ENCODE peak calls at places on chromosomes 7 and 10, in five cellular contexts. C, K, T, U and M are unnamed samples.
A peak's percentile ranks its signal among the peaks of the same experiment; 100 is the strongest.

GRCh38 chr10:43348511-43349312 is 22.7 kb upstream of the FXYD4 start:
- DNase-seq in C (no peak), K (peak; percentile 91), T (peak; percentile 95), U (peak; percentile 95), M (peak; percentile 80)

GRCh38 chr7:14988941-14989340 is 86.4 kb upstream of the DGKB start:
- DNase-seq in C (no peak), K (no peak), T (peak; percentile 44), U (no peak), M (no peak)

GRCh38 chr7:32658034-32658944 is 163.0 kb downstream of the AVL9 start:
- DNase-seq in C (no peak), K (no peak), T (no peak), U (no peak), M (no peak)

GRCh38 chr10:63197304-63198092 is 64.4 kb downstream of the NRBF2 start:
- DNase-seq in C (no peak), K (no peak), T (no peak), U (no peak), M (no peak)

GRCh38 chr7:154996756-154997155 is 6.2 kb downstream of the PAXIP1 start:
- DNase-seq in C (no peak), K (peak; percentile 86), T (no peak), U (no peak), M (no peak)

GRCh38 chr10:124290095-124290795 is 128.5 kb downstream of the OAT start:
- DNase-seq in C (no peak), K (no peak), T (no peak), U (no peak), M (no peak)

GRCh38 chr10:62264702-62265436 is 3.8 kb downstream of the RTKN2 start:
- DNase-seq in C (no peak), K (peak; percentile 86), T (peak; percentile 65), U (no peak), M (no peak)

GRCh38 chr7:146966274-146966673 is 849.7 kb downstream of the CNTNAP2 start:
- DNase-seq in C (no peak), K (no peak), T (no peak), U (no peak), M (no peak)

GRCh38 chr7:123397746-123398145 is 136.6 kb downstream of the IQUB start:
- DNase-seq in C (no peak), K (no peak), T (no peak), U (no peak), M (no peak)

GRCh38 chr10:130808243-130808642 is 503.3 kb downstream of the TCERG1L start:
- DNase-seq in C (no peak), K (no peak), T (no peak), U (no peak), M (no peak)

GRCh38 chr7:141381794-141382453 is 169.3 kb upstream of the AGK start:
- DNase-seq in C (no peak), K (no peak), T (no peak), U (no peak), M (no peak)

GRCh38 chr10:88317099-88317498 is 266.0 kb downstream of the RNLS start:
- DNase-seq in C (no peak), K (no peak), T (no peak), U (no peak), M (no peak)

GRCh38 chr10:35554461-35555056 is 50.6 kb upstream of the GJD4 start:
- DNase-seq in C (no peak), K (no peak), T (no peak), U (no peak), M (no peak)

GRCh38 chr10:48518926-48519730 is 85.7 kb downstream of the ARHGAP22 start:
- DNase-seq in C (no peak), K (no peak), T (no peak), U (no peak), M (no peak)

GRCh38 chr7:451255-452229 is 68.1 kb downstream of the PDGFA start:
- DNase-seq in C (peak; percentile 52), K (peak; percentile 46), T (no peak), U (no peak), M (no peak)

GRCh38 chr10:114110174-114110972 is 63.6 kb downstream of the CCDC186 start:
- DNase-seq in C (no peak), K (peak; percentile 45), T (no peak), U (no peak), M (no peak)

GRCh38 chr7:114415054-114415997 is 711 bp downstream of the FOXP2 start:
- DNase-seq in C (no peak), K (no peak), T (no peak), U (no peak), M (no peak)

DNA sequence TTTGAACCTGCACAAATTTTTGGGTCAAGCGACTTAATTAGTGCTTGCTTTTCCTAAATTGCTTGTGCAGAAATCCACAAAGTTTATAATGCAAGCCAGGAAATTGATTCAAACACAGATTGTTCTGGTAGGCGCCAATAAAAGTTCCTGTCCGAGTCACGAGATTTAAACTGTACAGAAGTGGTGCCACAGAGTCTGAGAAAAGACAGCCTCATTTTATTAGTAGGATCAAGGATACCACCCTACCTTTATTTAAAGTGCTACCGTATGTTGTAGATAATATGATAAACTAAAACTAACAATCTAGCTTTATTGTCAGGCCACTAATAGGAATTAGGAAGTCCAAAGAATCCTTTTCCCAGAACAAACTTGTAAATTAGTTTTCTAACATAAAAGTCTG is 696.7 kb downstream of the TNS3 start:
- DNase-seq in C (no peak), K (no peak), T (no peak), U (no peak), M (peak; percentile 39)
- TF ChIP-seq POLR2AphosphoS5 in C (no peak), K (no peak), T (no peak), U (no peak), M (peak; percentile 55)

GRCh38 chr7:128350708-128351295 is 7.1 kb upstream of the RBM28 start:
- DNase-seq in C (peak; percentile 64), K (no peak), T (peak; percentile 41), U (no peak), M (no peak)

GRCh38 chr7:128352636-128353035 is 8.9 kb downstream of the PRRT4 start:
- DNase-seq in C (no peak), K (peak; percentile 32), T (no peak), U (no peak), M (no peak)

GRCh38 chr7:128353189-128353588 is 8.3 kb downstream of the PRRT4 start:
- DNase-seq in C (no peak), K (no peak), T (peak; percentile 30), U (no peak), M (no peak)

GRCh38 chr7:128351296-128352123 is 7.8 kb upstream of the RBM28 start:
- DNase-seq in C (peak; percentile 86), K (peak; percentile 65), T (peak; percentile 48), U (no peak), M (no peak)

GRCh38 chr7:128352138-128352537 is 8.4 kb upstream of the RBM28 start:
- DNase-seq in C (peak; percentile 92), K (peak; percentile 95), T (peak; percentile 63), U (no peak), M (no peak)
- TF ChIP-seq POLR2AphosphoS5 in C (no peak), K (no peak), T (no peak), U (no peak), M (no peak)

GRCh38 chr7:137001041-137001440 is 132.6 kb downstream of the CHRM2 start:
- DNase-seq in C (no peak), K (no peak), T (no peak), U (no peak), M (no peak)
- TF ChIP-seq POLR2AphosphoS5 in C (no peak), K (no peak), T (no peak), U (no peak), M (no peak)

GRCh38 chr7:100681491-100682227 is 8.1 kb downstream of the GNB2 start:
- DNase-seq in C (peak; percentile 79), K (no peak), T (peak; percentile 44), U (peak; percentile 25), M (no peak)
- TF ChIP-seq POLR2AphosphoS5 in C (no peak), K (no peak), T (no peak), U (no peak), M (no peak)

GRCh38 chr10:73174148-73174925 is 6.4 kb downstream of the FAM149B1 start:
- DNase-seq in C (no peak), K (no peak), T (no peak), U (no peak), M (no peak)
- TF ChIP-seq POLR2AphosphoS5 in C (no peak), K (no peak), T (no peak), U (no peak), M (no peak)